ENCODE peak calls at places on chromosomes 11 and 22, in four cellular contexts. V, D, N and G are unnamed samples.
A peak's percentile ranks its signal among the peaks of the same experiment; 100 is the strongest.

GRCh38 chr11:112962854-112963367 is 1.7 kb downstream of the NCAM1 start:
- DNase-seq in N (no peak), D (no peak), V (peak; percentile 24), G (peak; percentile 98)

GRCh38 chr22:27669798-27670599 is 131.6 kb downstream of the MN1 start:
- DNase-seq in V (peak; percentile 52), N (no peak), D (no peak), G (no peak)

GRCh38 chr11:93524173-93524536 is 19.0 kb downstream of the SMCO4 start:
- DNase-seq in D (no peak), N (no peak), V (no peak), G (no peak)

GRCh38 chr11:64007160-64007628 is 21.0 kb downstream of the OTUB1 start:
- DNase-seq in N (no peak), V (no peak), D (no peak), G (peak; percentile 68)

GRCh38 chr11:75167617-75168016 is 16.7 kb downstream of the SLCO2B1 start:
- DNase-seq in N (no peak), V (no peak), D (no peak), G (no peak)

GRCh38 chr11:115678942-115679341 is 174.7 kb upstream of the CADM1 start:
- DNase-seq in N (no peak), V (no peak), D (no peak), G (peak; percentile 87)

GRCh38 chr11:67439321-67440228 is 2.1 kb upstream of the PTPRCAP start:
- DNase-seq in N (no peak), D (peak; percentile 30), V (no peak), G (peak; percentile 19)

GRCh38 chr22:49588739-49589138 is 238.9 kb downstream of the BRD1 start:
- DNase-seq in D (no peak), V (no peak), N (no peak), G (no peak)

GRCh38 chr22:28953976-28954880 is 70.9 kb downstream of the ZNRF3 start:
- DNase-seq in V (no peak), N (no peak), D (no peak), G (no peak)

GRCh38 chr22:27206001-27206746 is 548.8 kb downstream of the MIAT start:
- DNase-seq in V (no peak), N (no peak), D (no peak), G (no peak)

GRCh38 chr11:125883375-125883774 is 4.1 kb upstream of the HYLS1 start:
- DNase-seq in V (no peak), D (no peak), N (no peak), G (no peak)

GRCh38 chr11:123505546-123506299 is 75.7 kb downstream of the GRAMD1B start:
- DNase-seq in V (no peak), D (no peak), N (no peak), G (peak; percentile 48)

GRCh38 chr11:122167100-122167499 is 51.1 kb upstream of the BLID start:
- DNase-seq in N (no peak), V (no peak), D (no peak), G (no peak)

GRCh38 chr22:38180841-38181452 is 683 bp downstream of the PLA2G6 start:
- DNase-seq in N (peak; percentile 51), V (peak; percentile 78), D (peak; percentile 15), G (peak; percentile 59)

GRCh38 chr11:72483412-72484186 is 49.3 kb upstream of the CLPB start:
- DNase-seq in N (no peak), D (no peak), V (peak; percentile 30), G (no peak)

GRCh38 chr22:30159561-30160353 is 79.5 kb downstream of the HORMAD2 start:
- DNase-seq in V (peak; percentile 24), N (no peak), D (no peak), G (no peak)